ENCODE peak calls at places on chromosomes 4 and X, in four cellular contexts. Z is stomach, Q is aorta, S is uterus. X is an unnamed sample.
A peak's percentile ranks its signal among the peaks of the same experiment; 100 is the strongest.

GRCh38 chr4:67087897-67088296 is 457.4 kb downstream of the CENPC start:
- DNase-seq in Z (peak; percentile 41), S (no peak), Q (peak; percentile 43), X (no peak)

GRCh38 chr4:15414601-15415091 is 13.2 kb upstream of the C1QTNF7 start:
- DNase-seq in Q (no peak), S (no peak), Z (no peak), X (no peak)

GRCh38 chr4:91611786-91612185 is 692.0 kb upstream of the GRID2 start:
- DNase-seq in S (no peak), Z (no peak), Q (no peak), X (no peak)

GRCh38 chrX:18951032-18951431 is 32.9 kb downstream of the PHKA2 start:
- DNase-seq in Q (no peak), Z (no peak), S (no peak), X (no peak)

GRCh38 chr4:149785686-149786431 is 29.8 kb downstream of the IQCM start:
- DNase-seq in Z (no peak), Q (no peak), S (no peak), X (no peak)

GRCh38 chr4:149549911-149550310 is 265.7 kb downstream of the IQCM start:
- DNase-seq in Q (no peak), S (no peak), Z (no peak), X (no peak)

GRCh38 chr4:153471691-153472080 is 5.5 kb downstream of the TMEM131L start:
- DNase-seq in S (no peak), Z (no peak), Q (no peak), X (no peak)

GRCh38 chrX:100995469-100995868 is 26.0 kb downstream of the ARL13A start:
- DNase-seq in Z (no peak), S (no peak), Q (no peak), X (no peak)

GRCh38 chr4:41678086-41678485 is 70.4 kb downstream of the PHOX2B start:
- DNase-seq in S (no peak), Q (no peak), Z (no peak), X (no peak)

GRCh38 chrX:47229427-47229826 is 3.4 kb upstream of the USP11 start:
- DNase-seq in Z (no peak), S (no peak), Q (no peak), X (no peak)

GRCh38 chr4:92268642-92269041 is 35.1 kb upstream of the GRID2 start:
- DNase-seq in Q (no peak), Z (no peak), S (no peak), X (no peak)

GRCh38 chr4:156970501-156971167 is 965 bp downstream of the PDGFC start:
- DNase-seq in S (peak; percentile 62), Q (peak; percentile 80), Z (peak; percentile 64), X (peak; percentile 56)

GRCh38 chrX:136819026-136819425 is 38.3 kb upstream of the ARHGEF6 start:
- DNase-seq in S (no peak), Z (no peak), Q (no peak), X (no peak)

GRCh38 chr4:67030636-67031035 is 514.7 kb downstream of the CENPC start:
- DNase-seq in S (no peak), Z (no peak), Q (no peak), X (no peak)

GRCh38 chrX:139877710-139878414 is 55.0 kb downstream of the ATP11C start:
- DNase-seq in Z (no peak), S (no peak), Q (no peak), X (no peak)

GRCh38 chrX:24498975-24499374 is 33.9 kb downstream of the PDK3 start:
- DNase-seq in S (no peak), Q (no peak), Z (no peak), X (no peak)

GRCh38 chrX:103688949-103689348 is 2.5 kb upstream of the MORF4L2 start:
- DNase-seq in Q (no peak), Z (no peak), S (no peak), X (no peak)

DNA sequence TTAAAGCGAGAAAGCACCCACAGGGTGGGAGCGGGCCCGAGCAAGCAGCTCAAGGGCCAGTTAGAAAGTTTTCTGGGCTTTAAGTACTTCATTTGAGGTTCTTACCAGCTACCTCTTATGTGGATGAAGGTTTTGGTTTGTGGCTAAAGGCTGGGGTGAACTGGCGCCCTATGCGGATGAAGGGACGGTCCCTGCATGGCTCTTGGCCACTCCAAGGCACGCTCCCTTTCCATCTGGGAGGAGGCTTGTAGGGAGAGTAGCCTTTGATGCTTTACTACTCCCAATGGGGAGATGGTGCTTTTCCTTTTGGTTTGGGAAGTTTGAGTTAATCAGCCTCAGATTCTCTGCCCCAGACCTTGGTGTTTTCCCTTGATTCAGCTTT is 17.7 kb downstream of the MRFAP1 start:
- DNase-seq in Z (no peak), Q (no peak), S (no peak), X (no peak)
- H3K4me3 ChIP-seq in Z (peak overlapping the region; percentile 45), Q (no peak overlapping the region), S (peak overlapping the region; percentile 29), X (no peak overlapping the region)

GRCh38 chr4:94278777-94279176 is 63.9 kb downstream of the HPGDS start:
- DNase-seq in Z (no peak), Q (no peak), S (no peak), X (no peak)
- H3K36me3 ChIP-seq in Z (peaks cover 34% of the 10 kb centered on the region), Q (peaks cover 1% of the 10 kb centered on the region), S (no peaks in the 10 kb centered on the region), X (peaks cover 4% of the 10 kb centered on the region)

DNA sequence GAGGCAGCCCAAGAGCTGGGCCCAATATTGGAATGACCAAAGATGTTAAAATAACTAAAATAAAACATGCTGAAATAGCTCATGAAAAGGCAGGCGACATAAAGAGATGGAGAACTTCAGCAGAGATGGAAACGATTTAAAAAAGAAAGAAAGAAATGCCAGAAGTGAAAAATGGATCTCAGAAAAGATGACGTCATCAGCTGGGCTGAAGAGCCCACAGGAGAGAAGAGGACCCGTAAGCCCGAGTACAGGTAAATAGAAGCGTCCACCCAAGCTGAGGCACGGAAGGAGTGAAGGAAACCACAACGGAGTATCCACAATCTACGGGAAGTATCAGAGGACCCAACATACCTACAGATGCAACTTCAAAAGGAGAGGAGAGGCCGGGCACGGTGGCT is 112.8 kb downstream of the AFAP1 start:
- DNase-seq in S (no peak), Q (no peak), Z (no peak), X (no peak)
- H3K4me3 ChIP-seq in S (no peak overlapping the region), Q (no peak overlapping the region), Z (no peak overlapping the region), X (no peak overlapping the region)

GRCh38 chr4:1960170-1960825 is 48.5 kb downstream of the NELFA start:
- DNase-seq in Q (no peak), S (no peak), Z (no peak), X (no peak)

GRCh38 chr4:1961038-1961437 is 47.7 kb downstream of the NELFA start:
- DNase-seq in Z (no peak), S (no peak), Q (no peak), X (no peak)

GRCh38 chr4:1956631-1957030 is 52.1 kb downstream of the NELFA start:
- DNase-seq in Z (no peak), S (no peak), Q (no peak), X (no peak)

GRCh38 chr4:1958276-1959103 is 50.3 kb downstream of the NELFA start:
- DNase-seq in Q (no peak), S (no peak), Z (no peak), X (no peak)

GRCh38 chr4:1959104-1959384 is 49.7 kb downstream of the NELFA start:
- DNase-seq in Q (no peak), Z (no peak), S (no peak), X (no peak)
- H3K36me3 ChIP-seq in Q (peaks cover 2% of the 10 kb centered on the region), Z (peaks cover 45% of the 10 kb centered on the region), S (no peaks in the 10 kb centered on the region), X (peaks cover 3% of the 10 kb centered on the region)

DNA sequence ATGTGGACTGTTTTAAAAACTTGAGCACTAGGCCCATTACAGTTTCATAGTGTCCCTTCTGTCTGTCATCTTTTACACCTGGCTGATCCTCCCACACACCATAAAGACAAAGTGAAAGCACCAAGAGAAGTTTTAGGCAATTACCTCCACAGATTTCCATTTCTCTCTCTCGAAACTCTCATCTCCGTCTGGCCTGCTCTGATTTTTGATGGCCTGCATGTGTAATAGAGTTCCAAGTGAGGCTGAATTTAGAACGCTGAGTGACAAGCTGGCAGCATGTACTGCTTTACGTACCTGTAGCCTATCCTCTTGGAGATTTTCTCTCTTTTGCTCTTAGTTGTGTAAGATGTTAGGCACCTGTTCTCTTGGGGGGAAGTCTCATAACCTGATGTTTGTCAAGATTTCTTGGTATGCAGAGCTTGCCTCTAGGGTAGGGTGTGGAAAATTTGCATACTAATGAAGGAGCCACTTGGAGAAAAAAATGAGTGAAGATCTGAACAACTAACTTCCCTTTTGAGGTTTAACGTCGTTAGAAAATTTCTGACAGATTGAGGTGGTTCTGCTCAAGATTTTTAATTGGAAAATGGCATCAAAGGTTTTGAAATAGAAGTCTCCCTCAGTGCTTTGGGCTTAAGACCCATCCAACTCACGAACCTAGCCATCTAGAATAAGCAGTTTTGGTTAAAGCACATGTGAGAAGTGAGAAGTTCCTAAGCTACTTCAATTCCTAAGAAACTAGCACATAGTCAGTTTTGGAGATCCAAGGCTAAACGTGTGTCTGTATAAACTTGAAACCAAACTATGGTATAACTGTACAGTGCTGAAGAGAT is 57.6 kb upstream of the RAP1GDS1 start:
- DNase-seq in S (no peak), Q (no peak), Z (no peak), X (no peak)
- H3K4me3 ChIP-seq in S (no peak overlapping the region), Q (no peak overlapping the region), Z (no peak overlapping the region), X (no peak overlapping the region)

GRCh38 chrX:6095469-6095868 is 133.2 kb downstream of the NLGN4X start:
- DNase-seq in S (no peak), Z (no peak), Q (no peak), X (no peak)
- H3K36me3 ChIP-seq in S (no peaks in the 10 kb centered on the region), Z (no peaks in the 10 kb centered on the region), Q (no peaks in the 10 kb centered on the region), X (no peaks in the 10 kb centered on the region)